ENCODE peak calls at places on chromosomes 3 and 15, in five cellular contexts. V, X, Y, I and L are unnamed samples.

GRCh38 chr3:192082733-192083660 is 622.0 kb downstream of the PYDC2 start:
- DNase-seq in X (no peak), V (no peak), Y (no peak), I (no peak), L (no peak)

GRCh38 chr3:10344147-10344943 is 23.4 kb upstream of the SEC13 start:
- DNase-seq in Y (no peak), X (peak), I (peak), V (no peak), L (peak)

GRCh38 chr3:30236011-30236410 is 370.4 kb upstream of the TGFBR2 start:
- DNase-seq in X (no peak), I (no peak), V (no peak), Y (no peak), L (no peak)

GRCh38 chr3:107710851-107711250 is 188.1 kb downstream of the BBX start:
- DNase-seq in I (peak), V (no peak), X (peak), Y (peak), L (peak)

GRCh38 chr3:113981803-113982202 is 34.0 kb downstream of the ZDHHC23 start:
- DNase-seq in X (no peak), I (no peak), Y (no peak), V (no peak), L (no peak)

GRCh38 chr15:47507221-47507985 is 209.9 kb upstream of the SEMA6D start:
- DNase-seq in I (no peak), X (no peak), Y (no peak), V (no peak), L (no peak)

GRCh38 chr3:45741742-45742141 is 52.5 kb downstream of the SACM1L start:
- DNase-seq in I (no peak), X (no peak), V (no peak), Y (no peak), L (no peak)

GRCh38 chr3:60514866-60515265 is 736.4 kb downstream of the FHIT start:
- DNase-seq in I (no peak), X (no peak), Y (no peak), V (no peak), L (no peak)

GRCh38 chr3:129184396-129184656 is 630 bp upstream of the CNBP start:
- DNase-seq in X (no peak), Y (peak), V (no peak), I (peak), L (no peak)

GRCh38 chr3:57161131-57161538 is 4.0 kb downstream of the IL17RD start:
- DNase-seq in V (no peak), X (no peak), Y (no peak), I (no peak), L (no peak)

GRCh38 chr3:105473521-105474223 is 107.0 kb downstream of the ALCAM start:
- DNase-seq in X (no peak), Y (no peak), I (no peak), V (no peak), L (no peak)

GRCh38 chr3:172233474-172234277 is 194.3 kb downstream of the FNDC3B start:
- DNase-seq in X (no peak), I (no peak), V (no peak), Y (no peak), L (no peak)

GRCh38 chr3:160260587-160261270 is 35.5 kb downstream of the C3orf80 start:
- DNase-seq in I (no peak), X (no peak), V (no peak), Y (no peak), L (no peak)

GRCh38 chr3:161403251-161403650 is 31.9 kb upstream of the SPTSSB start:
- DNase-seq in V (no peak), X (no peak), I (no peak), Y (no peak), L (no peak)

GRCh38 chr3:100525753-100526612 is 33.6 kb downstream of the TMEM45A start:
- DNase-seq in I (no peak), V (peak), X (peak), Y (peak), L (no peak)

GRCh38 chr3:58175429-58176184 is 35.2 kb downstream of the DNASE1L3 start:
- DNase-seq in Y (no peak), X (peak), V (no peak), I (peak), L (peak)

GRCh38 chr3:174099724-174100123 is 702.2 kb downstream of the NLGN1 start:
- DNase-seq in V (no peak), I (no peak), Y (no peak), X (no peak), L (no peak)

GRCh38 chr3:86990734-86991481 is at the start of gene VGLL3:
- DNase-seq in Y (peak), X (peak), I (peak), V (peak), L (no peak)

GRCh38 chr15:58501636-58502178 is 69.9 kb downstream of the LIPC start:
- DNase-seq in I (no peak), V (no peak), Y (no peak), X (no peak), L (no peak)

GRCh38 chr3:35187908-35188307 is 451.4 kb upstream of the ARPP21 start:
- DNase-seq in I (no peak), X (no peak), Y (no peak), V (no peak), L (no peak)

GRCh38 chr3:197880361-197881339 is 69.3 kb upstream of the RPL35A start:
- DNase-seq in I (no peak), Y (no peak), X (no peak), V (no peak), L (no peak)

GRCh38 chr15:96428742-96429141 is 98.2 kb downstream of the NR2F2 start:
- DNase-seq in Y (peak), I (peak), V (peak), X (no peak), L (no peak)

GRCh38 chr3:44511238-44511567 is 33.7 kb upstream of the ZNF445 start:
- DNase-seq in I (peak), V (no peak), Y (no peak), X (no peak), L (no peak)

GRCh38 chr15:74202461-74203401 is at the start of gene STRA6:
- DNase-seq in X (no peak), Y (no peak), V (no peak), I (peak), L (peak)
- TF ChIP-seq POLR2A in X (no peak), Y (no peak), V (no peak), I (no peak), L (no peak)

GRCh38 chr3:40524571-40525285 is at the start of gene ZNF621:
- DNase-seq in I (peak), Y (peak), V (peak), X (peak), L (peak)
- TF ChIP-seq POLR2A in I (no peak), Y (peak), V (no peak), X (peak), L (peak)

GRCh38 chr3:157327837-157328236 is 108.8 kb upstream of the PTX3 start:
- DNase-seq in Y (no peak), V (no peak), I (no peak), X (no peak), L (no peak)
- TF ChIP-seq POLR2A in Y (no peak), V (no peak), I (no peak), X (no peak), L (no peak)

DNA sequence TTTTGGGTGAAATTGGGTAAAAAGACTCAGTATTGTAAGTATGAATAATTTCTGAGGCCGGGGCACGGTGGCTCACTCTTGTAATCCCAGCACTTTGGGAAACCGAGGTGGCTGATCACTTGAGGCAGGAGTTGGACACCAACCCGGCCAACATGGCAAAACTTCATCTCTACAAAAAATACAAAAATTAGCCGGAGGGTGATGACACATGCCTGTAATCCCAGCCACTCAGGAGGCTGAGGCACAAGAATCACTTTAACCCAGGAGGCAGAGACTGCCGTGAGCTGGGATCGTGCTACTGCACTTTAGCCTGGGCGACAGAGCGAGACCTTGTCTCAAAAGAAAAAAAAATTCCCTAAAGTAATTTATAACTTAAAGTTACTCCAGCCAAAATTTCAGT is 162.2 kb downstream of the APBA2 start:
- DNase-seq in I (no peak), V (no peak), Y (no peak), X (no peak), L (no peak)
- TF ChIP-seq POLR2A in I (no peak), V (no peak), Y (no peak), X (no peak), L (no peak)

DNA sequence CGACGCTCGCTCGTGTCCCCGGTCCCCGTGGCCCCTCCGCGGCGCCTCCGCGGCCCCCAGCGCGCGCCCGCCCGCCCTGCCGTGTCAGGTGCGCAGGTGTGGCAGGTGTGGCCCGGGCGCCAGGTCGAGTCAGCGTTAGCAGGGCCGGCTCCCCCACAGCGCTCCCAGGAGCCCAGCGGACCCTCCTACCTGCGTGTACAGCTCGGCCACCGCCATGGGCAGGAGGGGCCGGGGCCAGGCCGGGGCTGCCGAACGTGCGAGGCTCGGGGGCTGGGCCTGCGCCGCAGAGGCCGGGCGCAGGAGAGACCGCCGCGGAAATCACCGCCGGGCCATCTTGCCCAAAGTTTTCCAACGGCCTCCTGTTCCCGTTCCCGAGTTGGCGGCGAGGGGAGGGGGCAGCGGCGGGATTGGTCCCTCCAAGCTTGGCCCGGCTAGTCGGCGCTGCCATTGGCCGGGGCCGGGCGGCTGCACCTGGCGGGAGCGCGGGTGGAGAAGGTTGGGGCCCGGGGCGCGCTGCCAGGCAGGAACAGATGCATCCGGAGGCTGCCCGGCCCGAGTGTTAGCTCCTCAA is at the start of gene MYO5C:
- DNase-seq in Y (peak), X (peak), I (peak), V (peak), L (no peak)
- TF ChIP-seq POLR2A in Y (peak), X (peak), I (no peak), V (no peak), L (no peak)

DNA sequence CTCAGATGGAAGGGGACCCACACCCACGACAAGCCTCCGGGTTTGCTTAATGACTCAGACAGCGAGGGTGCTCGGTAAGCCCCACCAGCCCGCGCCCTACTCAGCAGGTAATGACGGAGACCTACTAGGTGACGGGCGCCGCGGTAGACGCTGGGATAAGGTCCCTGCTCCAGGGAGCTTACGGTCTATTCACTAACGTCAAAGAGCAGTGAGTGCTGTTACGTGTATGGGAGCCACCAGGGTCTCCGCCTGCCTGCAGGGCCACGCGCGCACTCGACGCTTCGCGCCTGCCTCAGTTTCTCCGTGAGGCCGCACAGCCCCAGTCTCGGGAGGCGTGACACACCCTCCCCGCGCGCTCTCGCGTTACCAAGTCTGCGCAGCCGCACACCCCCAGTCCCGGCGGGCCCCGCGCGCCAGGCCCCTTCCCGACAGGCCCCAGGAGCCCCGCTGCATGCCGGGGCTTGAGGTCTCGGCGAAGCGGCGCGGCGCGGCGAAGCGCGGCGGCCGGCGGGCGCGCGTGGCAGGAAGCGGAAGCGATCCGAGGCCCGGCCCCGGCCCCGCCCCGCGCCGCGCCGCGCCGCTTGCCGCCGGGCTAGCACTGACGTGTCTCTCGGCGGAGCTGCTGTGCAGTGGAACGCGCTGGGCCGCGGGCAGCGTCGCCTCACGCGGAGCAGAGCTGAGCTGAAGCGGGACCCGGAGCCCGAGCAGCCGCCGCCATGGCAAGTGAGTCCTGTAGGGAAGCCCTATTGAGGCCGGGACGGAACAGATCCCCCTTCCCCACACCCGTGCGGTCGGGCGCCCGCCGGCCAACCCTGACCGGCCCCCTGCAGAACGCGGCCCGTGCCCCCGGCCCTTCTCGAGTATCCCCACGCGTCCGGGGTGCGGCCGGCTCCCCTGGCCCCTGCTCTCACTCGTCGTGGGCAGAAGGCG is at the start of gene SEC61A1:
- DNase-seq in Y (peak), I (peak), X (peak), V (peak), L (peak)
- TF ChIP-seq POLR2A in Y (peak), I (peak), X (peak), V (no peak), L (peak)

GRCh38 chr15:89690276-89691218 is at the start of the genes PEX11A and WDR93:
- DNase-seq in X (peak), I (peak), Y (peak), V (peak), L (peak)
- TF ChIP-seq POLR2A in X (peak), I (no peak), Y (peak), V (no peak), L (no peak)

DNA sequence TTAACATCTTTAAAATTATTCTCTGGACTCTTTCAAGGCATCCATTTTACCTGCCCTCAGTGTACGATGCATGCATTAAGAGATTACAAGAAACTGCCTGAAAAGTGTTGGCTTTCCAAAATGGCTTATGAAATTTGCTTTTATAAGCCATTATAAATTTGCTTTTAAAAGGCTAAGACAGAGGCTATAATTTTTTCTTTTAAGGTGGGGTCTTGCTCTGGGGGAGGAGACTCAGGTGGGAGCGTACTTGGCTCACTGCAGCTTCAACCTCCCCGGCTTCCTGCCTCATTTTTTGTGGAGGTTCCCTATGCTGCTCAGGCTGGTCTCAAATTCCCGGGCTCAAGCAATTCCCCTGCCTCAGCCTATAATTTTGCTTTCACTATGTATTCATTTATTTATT is 17.6 kb downstream of the TRA2B start:
- DNase-seq in I (no peak), V (no peak), Y (no peak), X (no peak), L (no peak)
- TF ChIP-seq POLR2A in I (no peak), V (no peak), Y (no peak), X (no peak), L (no peak)

GRCh38 chr3:187628169-187628568 is 42.0 kb downstream of the SST start:
- DNase-seq in X (no peak), V (no peak), I (no peak), Y (no peak), L (no peak)

GRCh38 chr3:187626581-187626980 is 43.6 kb downstream of the SST start:
- DNase-seq in V (no peak), Y (no peak), X (no peak), I (no peak), L (no peak)

GRCh38 chr3:187624588-187624987 is 45.6 kb downstream of the SST start:
- DNase-seq in V (no peak), I (no peak), Y (no peak), X (no peak), L (no peak)

GRCh38 chr3:187630421-187630820 is 39.8 kb downstream of the SST start:
- DNase-seq in I (no peak), V (no peak), X (no peak), Y (no peak), L (no peak)

DNA sequence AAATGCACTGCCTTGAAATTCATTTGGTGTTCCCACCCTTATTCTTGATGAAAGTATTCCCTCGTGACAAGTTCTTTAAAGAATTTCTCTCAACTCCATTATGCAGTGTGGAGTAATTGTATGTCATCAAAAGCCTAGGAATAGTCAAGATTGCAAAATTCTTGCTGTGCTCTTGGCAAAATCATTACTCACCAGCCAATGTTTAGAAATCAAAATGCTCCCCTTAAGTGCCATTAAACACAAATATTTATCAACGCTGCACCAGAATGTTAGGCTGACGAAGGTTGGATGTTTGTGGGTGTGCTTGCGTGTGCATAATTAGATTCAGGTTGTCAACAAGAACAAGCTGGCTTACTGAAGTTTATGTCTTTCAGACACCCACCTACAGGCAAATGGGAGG is 40.5 kb downstream of the SST start:
- DNase-seq in X (no peak), V (no peak), Y (no peak), I (no peak), L (no peak)
- TF ChIP-seq POLR2A in X (no peak), V (no peak), Y (no peak), I (no peak), L (no peak)

GRCh38 chr15:41281236-41281635 is 50.2 kb downstream of the CHP1 start:
- DNase-seq in X (no peak), Y (no peak), I (no peak), V (no peak), L (no peak)

GRCh38 chr15:41285285-41285684 is 47.1 kb downstream of the OIP5 start:
- DNase-seq in I (no peak), V (no peak), Y (no peak), X (no peak), L (peak)

GRCh38 chr15:41286665-41287333 is 45.6 kb downstream of the OIP5 start:
- DNase-seq in V (no peak), I (no peak), X (no peak), Y (no peak), L (peak)

GRCh38 chr15:41284425-41285177 is 47.8 kb downstream of the OIP5 start:
- DNase-seq in X (peak), V (peak), I (peak), Y (peak), L (peak)

DNA sequence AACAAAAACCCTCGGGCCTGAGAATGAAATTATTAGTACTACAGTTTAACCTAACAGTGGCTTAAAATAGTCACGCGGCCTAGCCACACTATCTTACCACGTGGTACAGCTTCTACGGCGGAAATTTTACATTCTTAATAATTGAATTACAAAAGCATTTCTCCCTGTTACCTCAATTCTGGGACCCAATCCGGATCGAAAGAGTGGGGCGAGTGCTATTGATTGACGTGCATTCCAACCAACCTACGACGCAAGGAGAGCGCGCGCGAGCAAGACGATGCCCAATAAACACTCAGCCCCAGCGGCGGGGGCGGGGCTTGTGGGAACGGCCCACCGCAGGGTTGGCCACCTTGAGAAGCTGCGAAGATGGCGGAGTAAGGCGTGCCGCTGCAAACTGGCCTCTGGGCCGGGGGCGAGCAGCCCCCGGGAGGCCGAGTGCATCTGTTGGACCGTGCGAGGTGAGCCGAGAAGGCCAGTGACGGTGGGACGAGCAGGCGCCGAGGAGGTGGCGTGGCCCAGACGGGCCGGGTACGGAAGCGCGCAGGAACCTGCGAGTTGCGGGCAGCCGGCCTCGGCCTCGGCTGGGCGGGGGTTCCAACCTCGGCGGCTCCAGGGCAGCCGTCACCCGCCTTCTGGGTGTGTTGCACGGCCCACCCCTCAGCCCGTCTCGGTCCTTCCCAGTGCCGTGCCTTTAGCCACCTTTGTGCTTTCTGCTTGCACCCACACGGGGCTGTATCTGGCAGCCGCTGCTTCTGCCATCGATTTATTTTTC is 48.6 kb downstream of the OIP5 start:
- DNase-seq in I (peak), Y (peak), X (peak), V (peak), L (peak)
- TF ChIP-seq POLR2A in I (peak), Y (peak), X (peak), V (no peak), L (peak)